ENCODE peak calls at places on chromosomes 3 and 15, in five cellular contexts. Z, J, D, K and G are unnamed samples.
A peak's percentile ranks its signal among the peaks of the same experiment; 100 is the strongest.

GRCh38 chr3:7960601-7961000 is 541.0 kb upstream of the LMCD1 start:
- DNase-seq in D (no peak), Z (no peak), J (no peak), K (no peak), G (no peak)

GRCh38 chr15:26772588-26773484 is at the start of gene GABRB3:
- DNase-seq in K (no peak), J (no peak), D (peak; percentile 55), Z (peak; percentile 90), G (peak; percentile 71)

GRCh38 chr3:36992806-36993325 is at the start of gene EPM2AIP1:
- DNase-seq in J (no peak), K (no peak), D (no peak), Z (peak; percentile 99), G (peak; percentile 96)

GRCh38 chr3:4674216-4674615 is 181.1 kb downstream of the ITPR1 start:
- DNase-seq in J (no peak), K (no peak), Z (no peak), D (peak; percentile 90), G (no peak)

GRCh38 chr3:194680888-194681615 is 4.6 kb upstream of the FAM43A start:
- DNase-seq in Z (no peak), D (no peak), K (no peak), J (no peak), G (no peak)

GRCh38 chr3:33115024-33115768 is 1.4 kb downstream of the CRTAP start:
- DNase-seq in K (peak; percentile 88), D (peak; percentile 88), J (no peak), Z (peak; percentile 86), G (no peak)

GRCh38 chr15:69703495-69704187 is 251.0 kb downstream of the RPLP1 start:
- DNase-seq in D (peak; percentile 27), J (no peak), K (no peak), Z (no peak), G (no peak)

GRCh38 chr15:38554354-38554753 is 10.3 kb downstream of the RASGRP1 start:
- DNase-seq in D (no peak), K (no peak), Z (no peak), J (no peak), G (no peak)

GRCh38 chr3:55668359-55668758 is 181.3 kb upstream of the WNT5A start:
- DNase-seq in K (no peak), J (no peak), D (no peak), Z (no peak), G (no peak)

GRCh38 chr3:185939721-185940120 is 1.9 kb upstream of the TRA2B start:
- DNase-seq in D (no peak), J (no peak), Z (no peak), K (no peak), G (no peak)

GRCh38 chr3:185942907-185943306 is 5.1 kb upstream of the TRA2B start:
- DNase-seq in Z (no peak), K (no peak), D (no peak), J (no peak), G (no peak)

GRCh38 chr3:185942396-185942795 is 4.6 kb upstream of the TRA2B start:
- DNase-seq in Z (no peak), K (no peak), J (no peak), D (no peak), G (no peak)

GRCh38 chr3:185940951-185941350 is 3.1 kb upstream of the TRA2B start:
- DNase-seq in D (no peak), K (no peak), J (no peak), Z (no peak), G (no peak)

GRCh38 chr3:185943363-185944106 is 5.7 kb upstream of the TRA2B start:
- DNase-seq in K (peak; percentile 85), J (peak; percentile 81), D (peak; percentile 84), Z (peak; percentile 87), G (peak; percentile 91)
- H3K4me3 ChIP-seq in K (no peak overlapping the region), J (peak overlapping the region; percentile 26), D (no peak overlapping the region), Z (no peak overlapping the region), G (peak overlapping the region; percentile 10)

DNA sequence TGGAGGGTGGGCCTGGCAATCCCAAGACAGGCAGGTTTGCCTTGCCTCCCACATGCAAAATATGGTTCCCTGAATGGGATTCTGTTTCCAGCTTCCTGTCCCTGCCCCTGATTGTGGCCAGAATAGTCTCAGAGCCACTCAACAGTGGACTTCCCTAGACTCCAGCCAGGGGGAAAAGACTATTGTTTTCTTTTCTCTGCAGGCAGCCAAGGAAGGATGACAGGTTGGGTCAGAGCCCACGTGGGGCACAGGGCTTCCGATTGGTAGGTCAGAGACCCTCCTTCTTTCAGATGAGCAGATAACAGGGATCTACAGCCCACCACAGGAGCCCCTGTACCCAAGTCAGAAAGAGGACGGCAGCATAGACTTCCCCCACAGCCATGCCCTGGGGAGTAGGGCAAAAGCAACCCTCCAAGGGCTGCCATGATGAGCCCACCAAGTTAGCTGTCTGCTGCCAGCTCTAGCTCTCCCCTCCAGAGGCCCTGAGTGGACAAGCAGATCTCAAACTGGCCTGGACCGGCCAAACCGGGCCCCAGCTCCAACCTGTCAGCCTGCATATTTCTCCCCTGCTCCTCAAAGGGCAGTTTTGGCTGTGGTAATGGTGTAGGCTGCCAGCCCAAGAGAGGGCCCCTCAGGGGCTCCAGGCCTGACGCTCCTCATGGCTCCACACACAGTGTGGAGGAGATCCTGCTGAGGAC is 6.3 kb downstream of the TLR9 start:
- DNase-seq in K (no peak), Z (no peak), J (no peak), D (no peak), G (no peak)
- H3K27ac ChIP-seq in K (no peak overlapping the region), Z (no peak overlapping the region), J (peak overlapping the region; percentile 39), D (peak overlapping the region; percentile 57), G (peak overlapping the region; percentile 41)

GRCh38 chr15:72758195-72758594 is 25.4 kb downstream of the ADPGK start:
- DNase-seq in J (no peak), K (no peak), Z (no peak), D (peak; percentile 93), G (no peak)
- H3K36me3 ChIP-seq in J (peaks cover 33% of the 10 kb centered on the region), K (peaks cover 89% of the 10 kb centered on the region), Z (peaks cover 22% of the 10 kb centered on the region), D (peaks cover 29% of the 10 kb centered on the region), G (peaks cover 14% of the 10 kb centered on the region)

GRCh38 chr3:171044384-171044783 is 17.9 kb upstream of the SLC2A2 start:
- DNase-seq in D (no peak), K (no peak), Z (no peak), J (no peak), G (no peak)

GRCh38 chr3:171049831-171050444 is 23.4 kb upstream of the SLC2A2 start:
- DNase-seq in Z (no peak), K (peak; percentile 65), J (no peak), D (peak; percentile 83), G (peak; percentile 63)

GRCh38 chr3:171039674-171040073 is 13.2 kb upstream of the SLC2A2 start:
- DNase-seq in K (no peak), Z (no peak), J (no peak), D (peak; percentile 35), G (no peak)

DNA sequence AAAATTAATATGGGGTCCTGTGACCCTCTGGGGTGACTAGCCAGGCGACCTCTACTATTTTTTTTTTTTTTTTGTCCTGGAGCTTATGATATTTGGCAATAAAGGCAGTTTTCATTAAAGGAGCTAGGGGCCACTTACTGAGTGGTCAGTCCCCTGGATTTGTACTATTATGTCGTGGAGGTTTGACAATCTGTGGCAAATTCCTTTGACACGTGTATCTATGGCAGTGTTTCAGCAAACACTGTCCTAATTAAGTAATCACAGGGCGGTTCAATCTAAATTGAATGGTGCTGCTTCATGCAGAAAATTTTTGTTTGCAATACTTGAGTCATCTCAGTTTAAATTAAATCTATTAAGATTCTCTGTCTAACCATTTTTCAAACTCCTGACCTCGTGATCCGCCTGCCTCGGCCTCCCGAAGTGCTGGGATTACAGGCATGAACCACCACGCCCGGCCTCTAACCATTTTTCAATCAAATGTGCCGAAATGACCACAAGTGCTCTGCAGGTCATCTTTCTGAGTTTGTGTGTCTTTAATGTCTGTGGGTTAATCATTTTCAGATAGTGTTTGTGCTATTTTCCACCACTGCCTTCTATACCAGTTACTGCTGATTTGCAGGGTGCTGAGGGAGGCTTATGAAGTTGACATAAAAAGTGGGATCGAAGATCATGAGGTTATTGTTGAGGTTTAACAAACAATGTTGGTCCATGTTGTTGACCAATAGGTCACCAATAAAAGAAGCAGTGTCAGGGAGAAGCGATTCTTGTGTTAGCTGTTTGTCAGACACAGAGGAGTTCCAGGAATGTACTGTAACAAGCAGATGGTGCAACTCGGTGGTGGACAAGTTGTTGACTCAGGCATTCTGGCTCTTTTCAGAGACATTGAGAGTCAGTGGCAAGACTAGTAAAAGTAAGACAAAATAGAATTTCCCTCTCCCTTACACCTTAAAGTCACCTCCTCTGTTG is 18.6 kb upstream of the SLC2A2 start:
- DNase-seq in J (no peak), D (peak; percentile 91), Z (no peak), K (no peak), G (no peak)
- H3K4me3 ChIP-seq in J (no peak overlapping the region), D (no peak overlapping the region), Z (peak overlapping the region; percentile 33), K (no peak overlapping the region), G (no peak overlapping the region)

GRCh38 chr15:71706461-71707229 is 103.7 kb upstream of the NR2E3 start:
- DNase-seq in K (no peak), D (no peak), J (no peak), Z (no peak), G (no peak)

GRCh38 chr15:71705151-71705550 is 105.2 kb upstream of the NR2E3 start:
- DNase-seq in J (no peak), K (no peak), D (peak; percentile 38), Z (no peak), G (no peak)

GRCh38 chr15:71708741-71709140 is 101.6 kb upstream of the NR2E3 start:
- DNase-seq in J (no peak), D (peak; percentile 30), K (no peak), Z (peak; percentile 74), G (no peak)

GRCh38 chr15:71708052-71708432 is 102.3 kb upstream of the NR2E3 start:
- DNase-seq in K (no peak), J (no peak), D (no peak), Z (no peak), G (no peak)

DNA sequence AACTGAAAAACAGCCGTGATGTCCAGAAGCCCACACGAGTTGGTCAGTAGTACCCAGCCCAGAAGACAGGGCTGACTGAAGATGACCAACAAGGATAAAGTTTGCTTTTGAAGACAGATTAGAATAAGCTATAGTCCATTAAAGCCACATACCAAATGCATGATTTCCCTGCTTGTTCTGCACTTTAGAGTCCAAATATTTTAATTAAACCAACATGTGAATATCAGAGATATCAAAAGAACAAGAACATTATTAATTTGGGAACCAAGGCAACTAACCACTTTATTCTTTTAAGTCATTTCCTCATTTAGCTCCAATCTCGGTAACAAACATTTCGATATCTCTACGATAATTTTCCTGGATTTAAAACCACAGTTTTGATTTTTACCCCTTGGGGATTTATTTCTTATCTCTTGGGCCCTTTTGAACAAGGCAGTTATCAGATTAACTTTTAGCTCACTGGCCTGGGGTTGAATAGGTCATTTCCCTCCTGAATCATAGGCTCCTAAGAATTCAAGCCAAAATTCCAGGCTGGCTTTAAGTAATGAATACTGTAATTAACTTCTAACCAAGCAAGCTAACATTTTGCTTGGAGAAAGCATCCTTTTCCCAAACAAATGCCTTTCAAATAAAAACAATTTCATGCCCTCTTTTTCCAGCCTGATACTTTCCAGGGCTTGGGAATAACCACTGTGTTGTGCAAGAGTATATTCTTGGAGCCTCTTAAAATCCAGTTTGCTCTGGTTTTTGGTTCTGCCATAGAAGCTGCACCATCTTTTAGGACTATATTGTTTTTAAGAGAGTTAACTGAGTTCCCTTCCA is 102.9 kb upstream of the NR2E3 start:
- DNase-seq in K (no peak), D (peak; percentile 52), J (no peak), Z (no peak), G (no peak)
- H3K27ac ChIP-seq in K (no peak overlapping the region), D (no peak overlapping the region), J (no peak overlapping the region), Z (no peak overlapping the region), G (no peak overlapping the region)

DNA sequence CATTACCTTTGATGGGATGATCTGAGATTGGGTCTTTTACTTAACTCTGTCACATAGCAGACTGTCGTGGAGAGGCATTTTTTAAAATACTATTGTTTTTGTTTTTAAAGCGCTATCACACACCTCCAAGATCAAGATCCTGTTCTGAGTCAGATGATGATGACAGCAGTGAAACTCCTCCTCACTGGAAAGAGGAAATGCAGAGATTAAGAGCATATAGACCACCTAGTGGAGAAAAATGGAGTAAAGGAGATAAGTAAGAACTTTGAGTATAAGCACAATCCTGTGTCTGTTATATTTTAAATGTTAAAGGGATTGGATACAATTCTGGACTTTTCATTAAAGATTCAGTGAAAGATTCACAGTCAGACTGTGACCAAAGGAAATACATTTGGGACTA is 18.4 kb upstream of the ZBTB47 start:
- DNase-seq in Z (no peak), D (peak; percentile 45), K (peak; percentile 58), J (no peak), G (no peak)
- H3K36me3 ChIP-seq in Z (peaks cover 81% of the 10 kb centered on the region), D (peaks cover 86% of the 10 kb centered on the region), K (peaks cover 98% of the 10 kb centered on the region), J (peaks cover 70% of the 10 kb centered on the region), G (peaks cover 3% of the 10 kb centered on the region)